ENCODE peak calls at places on chromosomes 11 and 22, in nine cellular contexts. One of them, this sample, is unnamed.

GRCh38 chr11:473415-473814 is 23.3 kb downstream of the PTDSS2 start:
- DNase-seq in ureter: no peak
- DNase-seq in anterior cingulate cortex: no peak
- DNase-seq in stimulated activated CD4-positive, alpha-beta T cell treated with anti-CD3 and anti-CD28 coated beads, Interleukin-2, amount 100 ng/mL, for 48 hours: no peak
- DNase-seq in mucosa of descending colon: no peak
- DNase-seq in CD4-positive, alpha-beta T cell: no peak
- DNase-seq in fibroblast of pulmonary artery: no peak
- DNase-seq in amniotic stem cell: no peak
- DNase-seq in HFF-Myc: no peak
- DNase-seq in this sample: no peak

GRCh38 chr11:108906826-108907225 is 242.0 kb downstream of the DDX10 start:
- DNase-seq in stimulated activated CD4-positive, alpha-beta T cell treated with anti-CD3 and anti-CD28 coated beads, Interleukin-2, amount 100 ng/mL, for 48 hours: no peak
- DNase-seq in CD4-positive, alpha-beta T cell: no peak
- DNase-seq in mucosa of descending colon: no peak
- DNase-seq in ureter: no peak
- DNase-seq in anterior cingulate cortex: no peak
- DNase-seq in amniotic stem cell: no peak
- DNase-seq in fibroblast of pulmonary artery: no peak
- DNase-seq in HFF-Myc: no peak
- DNase-seq in this sample: no peak

GRCh38 chr11:77249427-77249826 is 52.1 kb downstream of the GDPD4 start:
- DNase-seq in anterior cingulate cortex: no peak
- DNase-seq in ureter: no peak
- DNase-seq in amniotic stem cell: no peak
- DNase-seq in fibroblast of pulmonary artery: no peak
- DNase-seq in mucosa of descending colon: no peak
- DNase-seq in CD4-positive, alpha-beta T cell: no peak
- DNase-seq in HFF-Myc: no peak
- DNase-seq in stimulated activated CD4-positive, alpha-beta T cell treated with anti-CD3 and anti-CD28 coated beads, Interleukin-2, amount 100 ng/mL, for 48 hours: no peak
- DNase-seq in this sample: no peak

GRCh38 chr11:96113100-96113710 is 189.3 kb upstream of the MTMR2 start:
- DNase-seq in HFF-Myc: no peak
- DNase-seq in stimulated activated CD4-positive, alpha-beta T cell treated with anti-CD3 and anti-CD28 coated beads, Interleukin-2, amount 100 ng/mL, for 48 hours: no peak
- DNase-seq in mucosa of descending colon: no peak
- DNase-seq in anterior cingulate cortex: no peak
- DNase-seq in ureter: no peak
- DNase-seq in amniotic stem cell: no peak
- DNase-seq in fibroblast of pulmonary artery: peak
- DNase-seq in CD4-positive, alpha-beta T cell: no peak
- DNase-seq in this sample: no peak

GRCh38 chr11:13465909-13466371 is 2.9 kb upstream of the BTBD10 start:
- DNase-seq in HFF-Myc: peak
- DNase-seq in stimulated activated CD4-positive, alpha-beta T cell treated with anti-CD3 and anti-CD28 coated beads, Interleukin-2, amount 100 ng/mL, for 48 hours: no peak
- DNase-seq in ureter: no peak
- DNase-seq in amniotic stem cell: no peak
- DNase-seq in fibroblast of pulmonary artery: peak
- DNase-seq in anterior cingulate cortex: no peak
- DNase-seq in mucosa of descending colon: no peak
- DNase-seq in CD4-positive, alpha-beta T cell: no peak
- DNase-seq in this sample: no peak

GRCh38 chr11:133692371-133692770 is 152.9 kb downstream of the SPATA19 start:
- DNase-seq in fibroblast of pulmonary artery: no peak
- DNase-seq in amniotic stem cell: no peak
- DNase-seq in stimulated activated CD4-positive, alpha-beta T cell treated with anti-CD3 and anti-CD28 coated beads, Interleukin-2, amount 100 ng/mL, for 48 hours: no peak
- DNase-seq in CD4-positive, alpha-beta T cell: no peak
- DNase-seq in HFF-Myc: no peak
- DNase-seq in anterior cingulate cortex: no peak
- DNase-seq in ureter: no peak
- DNase-seq in mucosa of descending colon: no peak
- DNase-seq in this sample: no peak

GRCh38 chr22:44354288-44354687 is 41.5 kb upstream of the SHISAL1 start:
- DNase-seq in CD4-positive, alpha-beta T cell: no peak
- DNase-seq in HFF-Myc: no peak
- DNase-seq in stimulated activated CD4-positive, alpha-beta T cell treated with anti-CD3 and anti-CD28 coated beads, Interleukin-2, amount 100 ng/mL, for 48 hours: no peak
- DNase-seq in amniotic stem cell: no peak
- DNase-seq in fibroblast of pulmonary artery: no peak
- DNase-seq in mucosa of descending colon: peak
- DNase-seq in anterior cingulate cortex: no peak
- DNase-seq in ureter: no peak
- DNase-seq in this sample: no peak

GRCh38 chr11:116790167-116791001 is 1.3 kb downstream of the APOA5 start:
- DNase-seq in anterior cingulate cortex: no peak
- DNase-seq in stimulated activated CD4-positive, alpha-beta T cell treated with anti-CD3 and anti-CD28 coated beads, Interleukin-2, amount 100 ng/mL, for 48 hours: no peak
- DNase-seq in ureter: no peak
- DNase-seq in mucosa of descending colon: peak
- DNase-seq in amniotic stem cell: no peak
- DNase-seq in HFF-Myc: no peak
- DNase-seq in CD4-positive, alpha-beta T cell: no peak
- DNase-seq in fibroblast of pulmonary artery: no peak
- DNase-seq in this sample: no peak

GRCh38 chr11:117072517-117073218 is 25.6 kb downstream of the SIK3 start:
- DNase-seq in CD4-positive, alpha-beta T cell: no peak
- DNase-seq in ureter: no peak
- DNase-seq in HFF-Myc: peak
- DNase-seq in anterior cingulate cortex: no peak
- DNase-seq in amniotic stem cell: peak
- DNase-seq in mucosa of descending colon: no peak
- DNase-seq in stimulated activated CD4-positive, alpha-beta T cell treated with anti-CD3 and anti-CD28 coated beads, Interleukin-2, amount 100 ng/mL, for 48 hours: no peak
- DNase-seq in fibroblast of pulmonary artery: peak
- DNase-seq in this sample: no peak

GRCh38 chr11:43943931-43944751 is 1.7 kb downstream of the C11orf96 start:
- DNase-seq in HFF-Myc: no peak
- DNase-seq in amniotic stem cell: no peak
- DNase-seq in fibroblast of pulmonary artery: peak
- DNase-seq in ureter: no peak
- DNase-seq in stimulated activated CD4-positive, alpha-beta T cell treated with anti-CD3 and anti-CD28 coated beads, Interleukin-2, amount 100 ng/mL, for 48 hours: peak
- DNase-seq in mucosa of descending colon: no peak
- DNase-seq in anterior cingulate cortex: no peak
- DNase-seq in CD4-positive, alpha-beta T cell: no peak
- DNase-seq in this sample: peak

GRCh38 chr22:24146791-24147353 is 34.4 kb upstream of the SUSD2 start:
- DNase-seq in amniotic stem cell: peak
- DNase-seq in stimulated activated CD4-positive, alpha-beta T cell treated with anti-CD3 and anti-CD28 coated beads, Interleukin-2, amount 100 ng/mL, for 48 hours: no peak
- DNase-seq in fibroblast of pulmonary artery: peak
- DNase-seq in CD4-positive, alpha-beta T cell: no peak
- DNase-seq in mucosa of descending colon: no peak
- DNase-seq in ureter: peak
- DNase-seq in HFF-Myc: peak
- DNase-seq in anterior cingulate cortex: no peak
- DNase-seq in this sample: no peak

GRCh38 chr11:121138259-121138658 is 37.2 kb downstream of the TECTA start:
- DNase-seq in ureter: no peak
- DNase-seq in CD4-positive, alpha-beta T cell: no peak
- DNase-seq in HFF-Myc: no peak
- DNase-seq in anterior cingulate cortex: no peak
- DNase-seq in fibroblast of pulmonary artery: no peak
- DNase-seq in stimulated activated CD4-positive, alpha-beta T cell treated with anti-CD3 and anti-CD28 coated beads, Interleukin-2, amount 100 ng/mL, for 48 hours: no peak
- DNase-seq in mucosa of descending colon: no peak
- DNase-seq in amniotic stem cell: no peak
- DNase-seq in this sample: no peak

GRCh38 chr11:42770444-42771065 is 541.2 kb upstream of the API5 start:
- DNase-seq in anterior cingulate cortex: no peak
- DNase-seq in amniotic stem cell: no peak
- DNase-seq in fibroblast of pulmonary artery: peak
- DNase-seq in HFF-Myc: no peak
- DNase-seq in ureter: no peak
- DNase-seq in CD4-positive, alpha-beta T cell: no peak
- DNase-seq in mucosa of descending colon: no peak
- DNase-seq in stimulated activated CD4-positive, alpha-beta T cell treated with anti-CD3 and anti-CD28 coated beads, Interleukin-2, amount 100 ng/mL, for 48 hours: no peak
- DNase-seq in this sample: peak

GRCh38 chr11:20599424-20600346 is at the start of gene SLC6A5:
- DNase-seq in anterior cingulate cortex: peak
- DNase-seq in mucosa of descending colon: no peak
- DNase-seq in stimulated activated CD4-positive, alpha-beta T cell treated with anti-CD3 and anti-CD28 coated beads, Interleukin-2, amount 100 ng/mL, for 48 hours: peak
- DNase-seq in amniotic stem cell: no peak
- DNase-seq in ureter: no peak
- DNase-seq in HFF-Myc: peak
- DNase-seq in CD4-positive, alpha-beta T cell: no peak
- DNase-seq in fibroblast of pulmonary artery: peak
- DNase-seq in this sample: peak

GRCh38 chr11:117910941-117911630 is 18.1 kb downstream of the TMPRSS13 start:
- DNase-seq in amniotic stem cell: no peak
- DNase-seq in stimulated activated CD4-positive, alpha-beta T cell treated with anti-CD3 and anti-CD28 coated beads, Interleukin-2, amount 100 ng/mL, for 48 hours: no peak
- DNase-seq in ureter: no peak
- DNase-seq in fibroblast of pulmonary artery: no peak
- DNase-seq in anterior cingulate cortex: no peak
- DNase-seq in CD4-positive, alpha-beta T cell: no peak
- DNase-seq in mucosa of descending colon: no peak
- DNase-seq in HFF-Myc: no peak
- DNase-seq in this sample: no peak

GRCh38 chr22:46596819-46597218 is 23.4 kb upstream of the GRAMD4 start:
- DNase-seq in fibroblast of pulmonary artery: no peak
- DNase-seq in HFF-Myc: no peak
- DNase-seq in stimulated activated CD4-positive, alpha-beta T cell treated with anti-CD3 and anti-CD28 coated beads, Interleukin-2, amount 100 ng/mL, for 48 hours: no peak
- DNase-seq in mucosa of descending colon: peak
- DNase-seq in ureter: peak
- DNase-seq in CD4-positive, alpha-beta T cell: no peak
- DNase-seq in anterior cingulate cortex: no peak
- DNase-seq in amniotic stem cell: no peak
- DNase-seq in this sample: no peak

GRCh38 chr11:9568854-9569587 is 4.4 kb upstream of the WEE1 start:
- DNase-seq in mucosa of descending colon: peak
- DNase-seq in amniotic stem cell: peak
- DNase-seq in fibroblast of pulmonary artery: peak
- DNase-seq in stimulated activated CD4-positive, alpha-beta T cell treated with anti-CD3 and anti-CD28 coated beads, Interleukin-2, amount 100 ng/mL, for 48 hours: no peak
- DNase-seq in ureter: peak
- DNase-seq in HFF-Myc: peak
- DNase-seq in CD4-positive, alpha-beta T cell: no peak
- DNase-seq in anterior cingulate cortex: no peak
- DNase-seq in this sample: peak

GRCh38 chr22:17536269-17536668 is 27.0 kb upstream of the SLC25A18 start:
- DNase-seq in amniotic stem cell: no peak
- DNase-seq in HFF-Myc: no peak
- DNase-seq in CD4-positive, alpha-beta T cell: no peak
- DNase-seq in stimulated activated CD4-positive, alpha-beta T cell treated with anti-CD3 and anti-CD28 coated beads, Interleukin-2, amount 100 ng/mL, for 48 hours: no peak
- DNase-seq in ureter: peak
- DNase-seq in mucosa of descending colon: no peak
- DNase-seq in anterior cingulate cortex: peak
- DNase-seq in fibroblast of pulmonary artery: peak
- DNase-seq in this sample: no peak

GRCh38 chr22:45867906-45868555 is 108.9 kb downstream of the WNT7B start:
- DNase-seq in anterior cingulate cortex: no peak
- DNase-seq in ureter: no peak
- DNase-seq in stimulated activated CD4-positive, alpha-beta T cell treated with anti-CD3 and anti-CD28 coated beads, Interleukin-2, amount 100 ng/mL, for 48 hours: no peak
- DNase-seq in mucosa of descending colon: no peak
- DNase-seq in amniotic stem cell: no peak
- DNase-seq in fibroblast of pulmonary artery: no peak
- DNase-seq in HFF-Myc: no peak
- DNase-seq in CD4-positive, alpha-beta T cell: no peak
- DNase-seq in this sample: peak

GRCh38 chr11:23988381-23989006 is 508.4 kb upstream of the LUZP2 start:
- DNase-seq in HFF-Myc: no peak
- DNase-seq in anterior cingulate cortex: no peak
- DNase-seq in CD4-positive, alpha-beta T cell: no peak
- DNase-seq in stimulated activated CD4-positive, alpha-beta T cell treated with anti-CD3 and anti-CD28 coated beads, Interleukin-2, amount 100 ng/mL, for 48 hours: no peak
- DNase-seq in mucosa of descending colon: no peak
- DNase-seq in amniotic stem cell: no peak
- DNase-seq in ureter: no peak
- DNase-seq in fibroblast of pulmonary artery: peak
- DNase-seq in this sample: no peak